ENCODE peak calls at places on chromosome 21, in eight cellular contexts. G is activated CD8-positive, alpha-beta T cell treated with anti-CD3 and anti-CD28 coated beads, Interleukin-2, amount 10 ng/mL, durations not matched to agents 7 days and 5 days; B is H54; F is NCI-H2029; W is hippocampal formation; Y is T-helper 17 cell; U is sciatic nerve; K is GM13976. J is an unnamed sample.

GRCh38 chr21:42521384-42521783 is 7.7 kb downstream of the SLC37A1 start:
- DNase-seq in G (no peak), B (no peak), F (no peak), W (no peak), Y (no peak), U (peak), K (no peak), J (no peak)

GRCh38 chr21:44319407-44320065 is 19.7 kb downstream of the CFAP410 start:
- DNase-seq in G (no peak), B (no peak), F (no peak), W (no peak), Y (no peak), U (no peak), K (no peak), J (no peak)

GRCh38 chr21:31501921-31502320 is 157.6 kb upstream of the SOD1 start:
- DNase-seq in G (no peak), B (no peak), F (no peak), W (no peak), Y (no peak), U (no peak), K (no peak), J (no peak)

GRCh38 chr21:24280591-24280990 is 1326.7 kb downstream of the MRPL39 start:
- DNase-seq in G (no peak), B (no peak), F (no peak), W (no peak), Y (no peak), U (no peak), K (no peak), J (no peak)

GRCh38 chr21:45390831-45391742 is 13.9 kb upstream of the COL18A1 start:
- DNase-seq in G (no peak), B (no peak), F (no peak), W (no peak), Y (no peak), U (peak), K (no peak), J (no peak)

GRCh38 chr21:28627691-28628090 is 365.0 kb downstream of the LTN1 start:
- DNase-seq in G (no peak), B (no peak), F (no peak), W (no peak), Y (no peak), U (no peak), K (no peak), J (peak)

GRCh38 chr21:27024971-27025370 is 58.1 kb upstream of the ADAMTS5 start:
- DNase-seq in G (no peak), B (no peak), F (no peak), W (no peak), Y (no peak), U (no peak), K (no peak), J (no peak)

GRCh38 chr21:38878394-38879179 is 72.9 kb downstream of the ETS2 start:
- DNase-seq in G (no peak), B (no peak), F (no peak), W (no peak), Y (no peak), U (no peak), K (no peak), J (no peak)

GRCh38 chr21:31802331-31802730 is 70.4 kb upstream of the SCAF4 start:
- DNase-seq in G (no peak), B (no peak), F (no peak), W (no peak), Y (no peak), U (no peak), K (no peak), J (no peak)

GRCh38 chr21:29184047-29184446 is 53.6 kb downstream of the MAP3K7CL start:
- DNase-seq in G (no peak), B (no peak), F (no peak), W (no peak), Y (no peak), U (no peak), K (no peak), J (no peak)

GRCh38 chr21:34182436-34182835 is 109.1 kb downstream of the MRPS6 start:
- DNase-seq in G (no peak), B (no peak), F (no peak), W (no peak), Y (no peak), U (no peak), K (no peak), J (no peak)

GRCh38 chr21:46564391-46564790 is 40.5 kb downstream of the S100B start:
- DNase-seq in G (no peak), B (no peak), F (no peak), W (no peak), Y (no peak), U (no peak), K (peak), J (no peak)

GRCh38 chr21:43209575-43210453 is 41.0 kb downstream of the CRYAA start:
- DNase-seq in G (no peak), B (peak), F (no peak), W (no peak), Y (no peak), U (peak), K (no peak), J (peak)

GRCh38 chr21:38993561-38993960 is 187.8 kb downstream of the ETS2 start:
- DNase-seq in G (no peak), B (peak), F (no peak), W (no peak), Y (no peak), U (peak), K (no peak), J (peak)

GRCh38 chr21:25313891-25314646 is 293.2 kb downstream of the MRPL39 start:
- DNase-seq in G (no peak), B (no peak), F (no peak), W (no peak), Y (no peak), U (no peak), K (no peak), J (no peak)

GRCh38 chr21:38806942-38807284 is 1.2 kb downstream of the ETS2 start:
- DNase-seq in G (no peak), B (no peak), F (no peak), W (no peak), Y (no peak), U (no peak), K (no peak), J (no peak)

GRCh38 chr21:42619841-42620240 is 33.6 kb upstream of the PDE9A start:
- DNase-seq in G (no peak), B (no peak), F (no peak), W (no peak), Y (no peak), U (peak), K (no peak), J (no peak)

GRCh38 chr21:14900058-14900457 is 164.7 kb downstream of the NRIP1 start:
- DNase-seq in G (no peak), B (peak), F (no peak), W (no peak), Y (no peak), U (no peak), K (no peak), J (peak)

GRCh38 chr21:41709965-41710822 is 56.7 kb downstream of the RIPK4 start:
- DNase-seq in G (no peak), B (no peak), F (no peak), W (no peak), Y (no peak), U (no peak), K (no peak), J (no peak)

GRCh38 chr21:29332461-29333354 is 34.0 kb downstream of the BACH1 start:
- DNase-seq in G (no peak), B (peak), F (no peak), W (no peak), Y (no peak), U (no peak), K (no peak), J (no peak)